ENCODE peak calls at places on chromosomes 12 and 14, in ten cellular contexts. E, I, M, W, V, T, N, A, K and X are unnamed samples.

GRCh38 chr14:52076334-52076733 is 7.5 kb upstream of the NID2 start:
- DNase-seq in E (no peak), V (no peak), M (no peak), I (no peak), N (no peak), A (no peak), T (peak; percentile 66), W (no peak), K (no peak), X (peak; percentile 64)

GRCh38 chr12:607541-608001 is 55.7 kb downstream of the NINJ2 start:
- DNase-seq in K (no peak), M (no peak), T (no peak), N (no peak), W (no peak), I (no peak), A (no peak), E (peak; percentile 75), V (no peak), X (peak; percentile 95)

GRCh38 chr12:95738024-95738611 is 52.4 kb downstream of the NTN4 start:
- DNase-seq in K (no peak), N (no peak), I (no peak), W (no peak), V (no peak), A (no peak), E (no peak), T (no peak), M (no peak), X (no peak)

GRCh38 chr14:48725001-48725734 is 861.0 kb downstream of the RPS29 start:
- DNase-seq in N (no peak), I (no peak), E (no peak), V (no peak), W (no peak), K (no peak), T (peak; percentile 85), M (no peak), A (no peak), X (no peak)

GRCh38 chr12:19482551-19483109 is 43.3 kb downstream of the AEBP2 start:
- DNase-seq in W (no peak), E (peak; percentile 54), A (peak; percentile 78), K (no peak), M (no peak), T (no peak), I (no peak), V (no peak), N (peak; percentile 59), X (no peak)

GRCh38 chr14:54366726-54367707 is 29.8 kb upstream of the CDKN3 start:
- DNase-seq in N (peak; percentile 73), K (peak; percentile 14), V (peak; percentile 23), M (peak; percentile 21), T (peak; percentile 70), A (peak; percentile 57), E (no peak), I (peak; percentile 59), W (peak; percentile 38), X (no peak)

GRCh38 chr14:91517013-91517412 is 6.9 kb upstream of the PPP4R3A start:
- DNase-seq in K (no peak), A (no peak), E (no peak), T (no peak), W (no peak), M (no peak), I (no peak), N (no peak), V (no peak), X (no peak)

GRCh38 chr12:25730489-25731349 is 177.6 kb upstream of the LMNTD1 start:
- DNase-seq in M (no peak), N (peak; percentile 87), E (no peak), W (peak; percentile 85), A (no peak), T (no peak), K (no peak), V (no peak), I (no peak), X (no peak)

GRCh38 chr14:100584056-100585031 is 2.9 kb downstream of the BEGAIN start:
- DNase-seq in M (no peak), I (no peak), V (no peak), T (no peak), N (no peak), W (no peak), E (peak; percentile 12), A (peak; percentile 8), K (no peak), X (no peak)

GRCh38 chr12:110600254-110600653 is 13.7 kb upstream of the TCTN1 start:
- DNase-seq in K (no peak), V (peak; percentile 67), M (no peak), A (no peak), E (no peak), N (peak; percentile 41), W (peak; percentile 72), I (peak; percentile 20), T (peak; percentile 72), X (peak; percentile 61)